ENCODE peak calls at places on chromosome 10, in eight cellular contexts. R is HCT116; F is effector memory CD4-positive, alpha-beta T cell; X is activated CD4-positive, alpha-beta T cell treated with anti-CD3 and anti-CD28 coated beads, Interleukin-2, amount 10 ng/mL, durations not matched to agents 7 days and 5 days; V is GM12865; G is choroid plexus epithelial cell; P is DMS79 treated with DMSO at 0.1 percent for 48 hours; C is NCI-H345. H is an unnamed sample.

GRCh38 chr10:89242340-89242680 is 9.3 kb downstream of the LIPA start:
- DNase-seq in F (no peak), X (no peak), C (no peak), V (peak; percentile 13), R (no peak), P (no peak), G (no peak), H (no peak)

GRCh38 chr10:101453791-101454718 is 100.1 kb downstream of the BTRC start:
- DNase-seq in R (no peak), X (peak; percentile 7), C (no peak), F (no peak), V (no peak), P (no peak), G (peak; percentile 8), H (no peak)

GRCh38 chr10:60048146-60048545 is 141.8 kb upstream of the CCDC6 start:
- DNase-seq in P (no peak), G (peak; percentile 58), C (no peak), F (no peak), X (no peak), R (peak; percentile 18), V (no peak), H (no peak)

GRCh38 chr10:95745487-95745886 is 10.5 kb upstream of the ENTPD1 start:
- DNase-seq in F (no peak), X (no peak), P (no peak), R (no peak), V (no peak), C (no peak), G (no peak), H (no peak)

GRCh38 chr10:88127266-88127665 is 263.8 kb downstream of the PTEN start:
- DNase-seq in P (no peak), F (no peak), X (no peak), V (no peak), C (no peak), G (no peak), R (no peak), H (no peak)

GRCh38 chr10:114388275-114388674 is 16.0 kb downstream of the AFAP1L2 start:
- DNase-seq in P (no peak), R (no peak), X (no peak), V (peak; percentile 78), C (no peak), F (no peak), G (no peak), H (no peak)

GRCh38 chr10:78199019-78199418 is 165.4 kb downstream of the RPS24 start:
- DNase-seq in X (no peak), P (peak; percentile 83), R (no peak), G (no peak), F (no peak), V (no peak), C (peak; percentile 39), H (no peak)

GRCh38 chr10:5814110-5815107 is 1.2 kb upstream of the GDI2 start:
- DNase-seq in X (no peak), G (no peak), F (no peak), P (peak; percentile 63), R (peak; percentile 19), V (peak; percentile 68), C (no peak), H (peak; percentile 62)

GRCh38 chr10:69318997-69319727 is 40.9 kb downstream of the HK1 start:
- DNase-seq in F (peak; percentile 70), V (peak; percentile 60), P (peak; percentile 1), R (no peak), X (peak; percentile 74), C (no peak), G (peak; percentile 61), H (no peak)

GRCh38 chr10:94521276-94522250 is 24.0 kb upstream of the HELLS start:
- DNase-seq in V (no peak), R (no peak), G (no peak), F (no peak), P (no peak), C (no peak), X (no peak), H (no peak)

GRCh38 chr10:28949005-28950004 is 272.0 kb downstream of the BAMBI start:
- DNase-seq in R (no peak), F (no peak), C (no peak), G (no peak), P (no peak), X (no peak), V (no peak), H (no peak)

GRCh38 chr10:119306514-119306951 is 99.2 kb downstream of the GRK5 start:
- DNase-seq in P (no peak), X (peak; percentile 79), V (peak; percentile 91), G (no peak), R (no peak), F (peak; percentile 71), C (no peak), H (peak; percentile 93)

GRCh38 chr10:24256619-24257018 is 47.7 kb downstream of the KIAA1217 start:
- DNase-seq in V (no peak), G (peak; percentile 28), R (no peak), P (no peak), F (no peak), X (no peak), C (no peak), H (no peak)

GRCh38 chr10:114278884-114279191 is 39.8 kb downstream of the VWA2 start:
- DNase-seq in V (no peak), X (no peak), F (no peak), P (no peak), R (no peak), G (no peak), C (no peak), H (no peak)

GRCh38 chr10:6072215-6072941 is 10.2 kb upstream of the IL2RA start:
- DNase-seq in V (peak; percentile 84), X (no peak), P (no peak), F (no peak), G (no peak), C (no peak), R (no peak), H (no peak)

GRCh38 chr10:24706479-24707118 is 17.1 kb downstream of the ARHGAP21 start:
- DNase-seq in C (peak; percentile 22), F (no peak), P (no peak), X (peak; percentile 41), V (no peak), G (peak; percentile 98), R (no peak), H (no peak)

GRCh38 chr10:91422915-91423314 is 12.8 kb downstream of the HECTD2 start:
- DNase-seq in C (no peak), V (no peak), X (no peak), F (no peak), P (no peak), R (no peak), G (no peak), H (no peak)

GRCh38 chr10:3226960-3227724 is 54.6 kb upstream of the PITRM1 start:
- DNase-seq in G (peak; percentile 85), R (peak; percentile 60), C (no peak), V (no peak), X (no peak), F (no peak), P (no peak), H (no peak)

GRCh38 chr10:103838851-103839512 is 16.4 kb downstream of the SH3PXD2A start:
- DNase-seq in R (no peak), P (no peak), X (no peak), C (no peak), V (no peak), F (no peak), G (no peak), H (no peak)

GRCh38 chr10:28977518-28977917 is 300.2 kb downstream of the BAMBI start:
- DNase-seq in C (no peak), V (no peak), X (no peak), F (no peak), R (no peak), P (no peak), G (no peak), H (no peak)

GRCh38 chr10:72375173-72375572 is 20.5 kb upstream of the DNAJB12 start:
- DNase-seq in X (no peak), F (no peak), R (no peak), G (peak; percentile 51), P (no peak), V (no peak), C (no peak), H (no peak)

GRCh38 chr10:90822508-90822907 is 35.3 kb downstream of the HTR7 start:
- DNase-seq in P (no peak), C (no peak), R (no peak), V (no peak), F (no peak), G (no peak), X (no peak), H (no peak)

GRCh38 chr10:37379991-37380390 is 254.6 kb downstream of the ANKRD30A start:
- DNase-seq in F (no peak), P (no peak), C (no peak), V (no peak), G (no peak), R (no peak), X (no peak), H (no peak)

GRCh38 chr10:17512341-17513001 is 58.1 kb upstream of the ST8SIA6 start:
- DNase-seq in G (peak; percentile 93), X (no peak), C (no peak), R (peak; percentile 93), V (peak; percentile 12), P (no peak), F (no peak), H (no peak)